ENCODE peak calls at places on chromosome 6, in ten cellular contexts. One of them, this sample, is unnamed.

GRCh38 chr6:161890959-161891358 is 617.1 kb upstream of the AGPAT4 start:
- DNase-seq in right atrium auricular region: no peak
- DNase-seq in body of pancreas: no peak
- DNase-seq in stimulated activated CD4-positive, alpha-beta T cell treated with anti-CD3 and anti-CD28 coated beads, Interleukin-1b, Interleukin-23, amount 100 ng/mL, for 1 hour: no peak
- DNase-seq in NCI-H774: no peak
- DNase-seq in effector CD4-positive, alpha-beta T cell: no peak
- DNase-seq in activated naive CD4-positive, alpha-beta T cell: no peak
- DNase-seq in CD4-positive, alpha-beta memory T cell: no peak
- DNase-seq in adipocyte: no peak
- DNase-seq in HT1080: no peak
- DNase-seq in this sample: no peak

GRCh38 chr6:31791324-31792089 is 4.0 kb downstream of the VARS1 start:
- DNase-seq in body of pancreas: peak; percentile 48
- DNase-seq in HT1080: peak; percentile 55
- DNase-seq in CD4-positive, alpha-beta memory T cell: no peak
- DNase-seq in NCI-H774: no peak
- DNase-seq in stimulated activated CD4-positive, alpha-beta T cell treated with anti-CD3 and anti-CD28 coated beads, Interleukin-1b, Interleukin-23, amount 100 ng/mL, for 1 hour: no peak
- DNase-seq in right atrium auricular region: no peak
- DNase-seq in effector CD4-positive, alpha-beta T cell: no peak
- DNase-seq in adipocyte: peak; percentile 75
- DNase-seq in activated naive CD4-positive, alpha-beta T cell: no peak
- DNase-seq in this sample: no peak

GRCh38 chr6:143940011-143940597 is 68.0 kb downstream of the PLAGL1 start:
- DNase-seq in activated naive CD4-positive, alpha-beta T cell: no peak
- DNase-seq in adipocyte: peak; percentile 33
- DNase-seq in CD4-positive, alpha-beta memory T cell: peak; percentile 59
- DNase-seq in effector CD4-positive, alpha-beta T cell: peak; percentile 37
- DNase-seq in stimulated activated CD4-positive, alpha-beta T cell treated with anti-CD3 and anti-CD28 coated beads, Interleukin-1b, Interleukin-23, amount 100 ng/mL, for 1 hour: no peak
- DNase-seq in NCI-H774: no peak
- DNase-seq in HT1080: peak; percentile 61
- DNase-seq in right atrium auricular region: no peak
- DNase-seq in body of pancreas: peak; percentile 66
- DNase-seq in this sample: peak; percentile 54

GRCh38 chr6:154583546-154584188 is 73.2 kb upstream of the CNKSR3 start:
- DNase-seq in stimulated activated CD4-positive, alpha-beta T cell treated with anti-CD3 and anti-CD28 coated beads, Interleukin-1b, Interleukin-23, amount 100 ng/mL, for 1 hour: no peak
- DNase-seq in adipocyte: no peak
- DNase-seq in right atrium auricular region: no peak
- DNase-seq in activated naive CD4-positive, alpha-beta T cell: no peak
- DNase-seq in CD4-positive, alpha-beta memory T cell: no peak
- DNase-seq in HT1080: no peak
- DNase-seq in body of pancreas: no peak
- DNase-seq in effector CD4-positive, alpha-beta T cell: no peak
- DNase-seq in NCI-H774: no peak
- DNase-seq in this sample: no peak

GRCh38 chr6:166775180-166775922 is 148.3 kb upstream of the RPS6KA2 start:
- DNase-seq in activated naive CD4-positive, alpha-beta T cell: no peak
- DNase-seq in NCI-H774: peak; percentile 83
- DNase-seq in HT1080: peak; percentile 38
- DNase-seq in stimulated activated CD4-positive, alpha-beta T cell treated with anti-CD3 and anti-CD28 coated beads, Interleukin-1b, Interleukin-23, amount 100 ng/mL, for 1 hour: peak; percentile 36
- DNase-seq in CD4-positive, alpha-beta memory T cell: peak; percentile 73
- DNase-seq in effector CD4-positive, alpha-beta T cell: peak; percentile 57
- DNase-seq in right atrium auricular region: peak; percentile 62
- DNase-seq in adipocyte: peak; percentile 93
- DNase-seq in body of pancreas: peak; percentile 49
- DNase-seq in this sample: peak; percentile 75

GRCh38 chr6:137415127-137415833 is 78.9 kb downstream of the OLIG3 start:
- DNase-seq in HT1080: no peak
- DNase-seq in effector CD4-positive, alpha-beta T cell: peak; percentile 53
- DNase-seq in activated naive CD4-positive, alpha-beta T cell: no peak
- DNase-seq in body of pancreas: peak; percentile 59
- DNase-seq in stimulated activated CD4-positive, alpha-beta T cell treated with anti-CD3 and anti-CD28 coated beads, Interleukin-1b, Interleukin-23, amount 100 ng/mL, for 1 hour: peak; percentile 34
- DNase-seq in CD4-positive, alpha-beta memory T cell: peak; percentile 75
- DNase-seq in NCI-H774: peak; percentile 35
- DNase-seq in adipocyte: peak; percentile 83
- DNase-seq in right atrium auricular region: peak; percentile 75
- DNase-seq in this sample: peak; percentile 21

GRCh38 chr6:4320860-4321259 is 185.5 kb upstream of the ECI2 start:
- DNase-seq in body of pancreas: no peak
- DNase-seq in adipocyte: peak; percentile 82
- DNase-seq in right atrium auricular region: no peak
- DNase-seq in CD4-positive, alpha-beta memory T cell: no peak
- DNase-seq in NCI-H774: peak; percentile 17
- DNase-seq in effector CD4-positive, alpha-beta T cell: no peak
- DNase-seq in activated naive CD4-positive, alpha-beta T cell: no peak
- DNase-seq in stimulated activated CD4-positive, alpha-beta T cell treated with anti-CD3 and anti-CD28 coated beads, Interleukin-1b, Interleukin-23, amount 100 ng/mL, for 1 hour: no peak
- DNase-seq in HT1080: peak; percentile 85
- DNase-seq in this sample: no peak

GRCh38 chr6:34094474-34095135 is 51.3 kb downstream of the GRM4 start:
- DNase-seq in body of pancreas: no peak
- DNase-seq in activated naive CD4-positive, alpha-beta T cell: no peak
- DNase-seq in HT1080: no peak
- DNase-seq in effector CD4-positive, alpha-beta T cell: no peak
- DNase-seq in adipocyte: no peak
- DNase-seq in right atrium auricular region: no peak
- DNase-seq in stimulated activated CD4-positive, alpha-beta T cell treated with anti-CD3 and anti-CD28 coated beads, Interleukin-1b, Interleukin-23, amount 100 ng/mL, for 1 hour: no peak
- DNase-seq in CD4-positive, alpha-beta memory T cell: no peak
- DNase-seq in NCI-H774: no peak
- DNase-seq in this sample: no peak

GRCh38 chr6:56959094-56959493 is 4.2 kb downstream of the BEND6 start:
- DNase-seq in body of pancreas: no peak
- DNase-seq in NCI-H774: no peak
- DNase-seq in activated naive CD4-positive, alpha-beta T cell: no peak
- DNase-seq in right atrium auricular region: no peak
- DNase-seq in effector CD4-positive, alpha-beta T cell: no peak
- DNase-seq in HT1080: no peak
- DNase-seq in stimulated activated CD4-positive, alpha-beta T cell treated with anti-CD3 and anti-CD28 coated beads, Interleukin-1b, Interleukin-23, amount 100 ng/mL, for 1 hour: no peak
- DNase-seq in adipocyte: no peak
- DNase-seq in CD4-positive, alpha-beta memory T cell: no peak
- DNase-seq in this sample: no peak

GRCh38 chr6:41488392-41489129 is 57.6 kb upstream of the FOXP4 start:
- DNase-seq in adipocyte: peak; percentile 74
- DNase-seq in stimulated activated CD4-positive, alpha-beta T cell treated with anti-CD3 and anti-CD28 coated beads, Interleukin-1b, Interleukin-23, amount 100 ng/mL, for 1 hour: no peak
- DNase-seq in effector CD4-positive, alpha-beta T cell: no peak
- DNase-seq in NCI-H774: no peak
- DNase-seq in right atrium auricular region: no peak
- DNase-seq in CD4-positive, alpha-beta memory T cell: no peak
- DNase-seq in body of pancreas: no peak
- DNase-seq in HT1080: peak; percentile 81
- DNase-seq in activated naive CD4-positive, alpha-beta T cell: no peak
- DNase-seq in this sample: no peak

GRCh38 chr6:44969446-44970175 is 358.5 kb upstream of the RUNX2 start:
- DNase-seq in effector CD4-positive, alpha-beta T cell: no peak
- DNase-seq in adipocyte: peak; percentile 57
- DNase-seq in body of pancreas: no peak
- DNase-seq in CD4-positive, alpha-beta memory T cell: no peak
- DNase-seq in right atrium auricular region: no peak
- DNase-seq in activated naive CD4-positive, alpha-beta T cell: no peak
- DNase-seq in stimulated activated CD4-positive, alpha-beta T cell treated with anti-CD3 and anti-CD28 coated beads, Interleukin-1b, Interleukin-23, amount 100 ng/mL, for 1 hour: no peak
- DNase-seq in HT1080: no peak
- DNase-seq in NCI-H774: no peak
- DNase-seq in this sample: no peak

GRCh38 chr6:37308084-37308817 is 45.5 kb upstream of the RNF8 start:
- DNase-seq in activated naive CD4-positive, alpha-beta T cell: no peak
- DNase-seq in CD4-positive, alpha-beta memory T cell: no peak
- DNase-seq in stimulated activated CD4-positive, alpha-beta T cell treated with anti-CD3 and anti-CD28 coated beads, Interleukin-1b, Interleukin-23, amount 100 ng/mL, for 1 hour: no peak
- DNase-seq in adipocyte: peak; percentile 27
- DNase-seq in right atrium auricular region: no peak
- DNase-seq in body of pancreas: no peak
- DNase-seq in NCI-H774: peak; percentile 85
- DNase-seq in HT1080: no peak
- DNase-seq in effector CD4-positive, alpha-beta T cell: no peak
- DNase-seq in this sample: no peak

GRCh38 chr6:111802720-111803119 is 70.5 kb downstream of the FYN start:
- DNase-seq in stimulated activated CD4-positive, alpha-beta T cell treated with anti-CD3 and anti-CD28 coated beads, Interleukin-1b, Interleukin-23, amount 100 ng/mL, for 1 hour: no peak
- DNase-seq in NCI-H774: no peak
- DNase-seq in adipocyte: no peak
- DNase-seq in right atrium auricular region: no peak
- DNase-seq in CD4-positive, alpha-beta memory T cell: no peak
- DNase-seq in effector CD4-positive, alpha-beta T cell: no peak
- DNase-seq in body of pancreas: no peak
- DNase-seq in activated naive CD4-positive, alpha-beta T cell: no peak
- DNase-seq in HT1080: no peak
- DNase-seq in this sample: no peak

GRCh38 chr6:72742274-72742673 is 120.4 kb downstream of the KCNQ5 start:
- DNase-seq in effector CD4-positive, alpha-beta T cell: no peak
- DNase-seq in right atrium auricular region: no peak
- DNase-seq in NCI-H774: no peak
- DNase-seq in adipocyte: peak; percentile 54
- DNase-seq in activated naive CD4-positive, alpha-beta T cell: no peak
- DNase-seq in CD4-positive, alpha-beta memory T cell: no peak
- DNase-seq in body of pancreas: no peak
- DNase-seq in stimulated activated CD4-positive, alpha-beta T cell treated with anti-CD3 and anti-CD28 coated beads, Interleukin-1b, Interleukin-23, amount 100 ng/mL, for 1 hour: no peak
- DNase-seq in HT1080: no peak
- DNase-seq in this sample: no peak

GRCh38 chr6:46998436-46999017 is 43.6 kb downstream of the ADGRF1 start:
- DNase-seq in right atrium auricular region: no peak
- DNase-seq in CD4-positive, alpha-beta memory T cell: no peak
- DNase-seq in stimulated activated CD4-positive, alpha-beta T cell treated with anti-CD3 and anti-CD28 coated beads, Interleukin-1b, Interleukin-23, amount 100 ng/mL, for 1 hour: no peak
- DNase-seq in adipocyte: no peak
- DNase-seq in effector CD4-positive, alpha-beta T cell: no peak
- DNase-seq in body of pancreas: no peak
- DNase-seq in NCI-H774: no peak
- DNase-seq in activated naive CD4-positive, alpha-beta T cell: no peak
- DNase-seq in HT1080: no peak
- DNase-seq in this sample: no peak

GRCh38 chr6:92354270-92354831 is 1065.0 kb downstream of the EPHA7 start:
- DNase-seq in right atrium auricular region: no peak
- DNase-seq in HT1080: no peak
- DNase-seq in stimulated activated CD4-positive, alpha-beta T cell treated with anti-CD3 and anti-CD28 coated beads, Interleukin-1b, Interleukin-23, amount 100 ng/mL, for 1 hour: no peak
- DNase-seq in CD4-positive, alpha-beta memory T cell: no peak
- DNase-seq in activated naive CD4-positive, alpha-beta T cell: no peak
- DNase-seq in effector CD4-positive, alpha-beta T cell: no peak
- DNase-seq in NCI-H774: no peak
- DNase-seq in body of pancreas: no peak
- DNase-seq in adipocyte: no peak
- DNase-seq in this sample: no peak

GRCh38 chr6:84546427-84546914 is 217.9 kb downstream of the TBX18 start:
- DNase-seq in adipocyte: peak; percentile 16
- DNase-seq in right atrium auricular region: no peak
- DNase-seq in CD4-positive, alpha-beta memory T cell: no peak
- DNase-seq in effector CD4-positive, alpha-beta T cell: no peak
- DNase-seq in NCI-H774: no peak
- DNase-seq in body of pancreas: no peak
- DNase-seq in activated naive CD4-positive, alpha-beta T cell: no peak
- DNase-seq in HT1080: no peak
- DNase-seq in stimulated activated CD4-positive, alpha-beta T cell treated with anti-CD3 and anti-CD28 coated beads, Interleukin-1b, Interleukin-23, amount 100 ng/mL, for 1 hour: no peak
- DNase-seq in this sample: no peak